ENCODE peak calls at places on chromosomes 13 and 19, in five cellular contexts. R, Z, F, M and Y are unnamed samples.

GRCh38 chr13:112785419-112785856 is 95.6 kb downstream of the ATP11A start:
- DNase-seq in R (no peak), Z (peak; percentile 31), F (no peak), M (no peak), Y (no peak)

GRCh38 chr19:46700704-46701103 is 16.2 kb downstream of the PRKD2 start:
- DNase-seq in R (no peak), Z (no peak), F (no peak), M (no peak), Y (no peak)

GRCh38 chr19:38099966-38100365 is 124.1 kb downstream of the DPF1 start:
- DNase-seq in R (no peak), Z (no peak), F (no peak), M (no peak), Y (no peak)

GRCh38 chr13:20940083-20940482 is 37.5 kb upstream of the XPO4 start:
- DNase-seq in R (no peak), Z (no peak), F (no peak), M (no peak), Y (no peak)

GRCh38 chr19:960601-960938 is 23.6 kb upstream of the WDR18 start:
- DNase-seq in R (no peak), Z (no peak), F (no peak), M (no peak), Y (no peak)

GRCh38 chr19:18317998-18318800 is 4.7 kb downstream of the LSM4 start:
- DNase-seq in R (peak; percentile 83), Z (peak; percentile 79), F (peak; percentile 43), M (no peak), Y (no peak)

GRCh38 chr13:92384410-92384809 is 842.2 kb upstream of the GPC6 start:
- DNase-seq in R (no peak), Z (no peak), F (no peak), M (no peak), Y (no peak)

GRCh38 chr19:48551437-48552302 is at the start of gene SULT2B1:
- DNase-seq in R (no peak), Z (peak; percentile 89), F (no peak), M (no peak), Y (no peak)

GRCh38 chr19:58398087-58398486 is 2.6 kb downstream of the RNF225 start:
- DNase-seq in R (no peak), Z (no peak), F (no peak), M (no peak), Y (no peak)

GRCh38 chr13:85693889-85694511 is 105.2 kb downstream of the SLITRK6 start:
- DNase-seq in R (peak; percentile 95), Z (no peak), F (no peak), M (no peak), Y (no peak)

GRCh38 chr13:113551081-113552000 is 33.2 kb upstream of the TFDP1 start:
- DNase-seq in R (no peak), Z (no peak), F (no peak), M (peak; percentile 7), Y (no peak)

GRCh38 chr13:43648733-43649132 is 138.0 kb downstream of the ENOX1 start:
- DNase-seq in R (no peak), Z (no peak), F (no peak), M (no peak), Y (no peak)

GRCh38 chr13:109779074-109779473 is 7.3 kb downstream of the IRS2 start:
- DNase-seq in R (no peak), Z (no peak), F (peak; percentile 84), M (no peak), Y (no peak)

GRCh38 chr19:35357867-35358573 is at the start of gene FFAR3:
- DNase-seq in R (peak; percentile 91), Z (no peak), F (peak; percentile 18), M (no peak), Y (no peak)

GRCh38 chr19:56637976-56638555 is 4.9 kb upstream of the SMIM17 start:
- DNase-seq in R (peak; percentile 89), Z (no peak), F (no peak), M (no peak), Y (peak; percentile 93)

GRCh38 chr19:9640956-9641355 is 19.9 kb upstream of the ZNF561 start:
- DNase-seq in R (no peak), Z (no peak), F (no peak), M (no peak), Y (no peak)

GRCh38 chr13:27921421-27921960 is 1.7 kb downstream of the PDX1 start:
- DNase-seq in R (no peak), Z (no peak), F (no peak), M (no peak), Y (no peak)

GRCh38 chr13:29527511-29527910 is 68.0 kb downstream of the SLC7A1 start:
- DNase-seq in R (no peak), Z (no peak), F (no peak), M (no peak), Y (no peak)

GRCh38 chr13:113616281-113616906 is 31.8 kb downstream of the TFDP1 start:
- DNase-seq in R (peak; percentile 60), Z (peak; percentile 40), F (no peak), M (no peak), Y (no peak)

GRCh38 chr13:49733181-49733951 is 42.1 kb upstream of the EBPL start:
- DNase-seq in R (no peak), Z (no peak), F (no peak), M (no peak), Y (no peak)

GRCh38 chr19:4057913-4058695 is 8.6 kb downstream of the ZBTB7A start:
- DNase-seq in R (peak; percentile 36), Z (peak; percentile 90), F (no peak), M (peak; percentile 78), Y (no peak)

GRCh38 chr13:39777527-39778061 is 122.1 kb downstream of the COG6 start:
- DNase-seq in R (no peak), Z (no peak), F (peak; percentile 50), M (peak; percentile 8), Y (no peak)

GRCh38 chr19:39432677-39433025 is 3.1 kb downstream of the RPS16 start:
- DNase-seq in R (no peak), Z (peak; percentile 13), F (no peak), M (no peak), Y (no peak)

GRCh38 chr13:97434417-97435296 is 688 bp downstream of the RAP2A start:
- DNase-seq in R (peak; percentile 45), Z (peak; percentile 70), F (peak; percentile 43), M (peak; percentile 67), Y (peak; percentile 68)

GRCh38 chr19:35310331-35310730 is 18.4 kb downstream of the MAG start:
- DNase-seq in R (no peak), Z (no peak), F (no peak), M (no peak), Y (no peak)

GRCh38 chr13:98575009-98575866 is 1.7 kb downstream of the STK24 start:
- DNase-seq in R (no peak), Z (no peak), F (no peak), M (no peak), Y (no peak)

GRCh38 chr13:42466609-42467008 is 107.3 kb upstream of the TNFSF11 start:
- DNase-seq in R (no peak), Z (no peak), F (no peak), M (no peak), Y (no peak)

GRCh38 chr13:22757530-22758120 is 423.2 kb upstream of the SGCG start:
- DNase-seq in R (no peak), Z (no peak), F (no peak), M (no peak), Y (no peak)